ENCODE peak calls at places on chromosomes 4 and X, in nine cellular contexts. E is activated naive CD8-positive, alpha-beta T cell treated with anti-CD3 and anti-CD28 coated beads, Interleukin-2, amount 50 U/mL, for 24 hours; W is WTC11; N is right cardiac atrium; D is A549; X is activated CD8-positive, alpha-beta T cell treated with anti-CD3 and anti-CD28 coated beads, Interleukin-2, amount 10 ng/mL, durations not matched to agents 7 days and 5 days; J is CD8-positive, alpha-beta T cell; G is left cardiac atrium; Y is B cell. U is an unnamed sample.

GRCh38 chr4:184282895-184283654 is 65.4 kb upstream of the ENPP6 start:
- ATAC-seq in E (peak), W (no peak), N (no peak), D (no peak), X (no peak), J (no peak), G (no peak), Y (peak), U (peak)

GRCh38 chr4:76765473-76766183 is 132.3 kb downstream of the SOWAHB start:
- ATAC-seq in E (no peak), W (no peak), N (no peak), D (no peak), X (no peak), J (no peak), G (no peak), Y (no peak), U (peak)

GRCh38 chr4:128380306-128380705 is 92.7 kb upstream of the PGRMC2 start:
- ATAC-seq in E (no peak), W (no peak), N (no peak), D (peak), X (no peak), J (no peak), G (no peak), Y (no peak), U (no peak)

GRCh38 chr4:2660596-2661211 is 95.4 kb downstream of the TNIP2 start:
- ATAC-seq in E (no peak), W (no peak), N (peak), D (no peak), X (no peak), J (no peak), G (peak), Y (no peak), U (no peak)

GRCh38 chr4:150098214-150098613 is 20.0 kb downstream of the DCLK2 start:
- ATAC-seq in E (no peak), W (no peak), N (no peak), D (peak), X (no peak), J (no peak), G (no peak), Y (no peak), U (no peak)

GRCh38 chr4:15659768-15660394 is 4.7 kb upstream of the FBXL5 start:
- ATAC-seq in E (peak), W (no peak), N (peak), D (no peak), X (no peak), J (no peak), G (no peak), Y (no peak), U (peak)

GRCh38 chrX:74421181-74422028 is at the start of gene SLC16A2:
- ATAC-seq in E (peak), W (peak), N (peak), D (peak), X (peak), J (peak), G (peak), Y (peak), U (peak)

GRCh38 chrX:70455366-70456202 is 10.9 kb downstream of the DLG3 start:
- ATAC-seq in E (peak), W (peak), N (peak), D (no peak), X (no peak), J (no peak), G (no peak), Y (no peak), U (peak)

GRCh38 chrX:107755721-107756120 is 19.9 kb downstream of the TSC22D3 start:
- ATAC-seq in E (no peak), W (no peak), N (peak), D (no peak), X (no peak), J (no peak), G (peak), Y (no peak), U (no peak)

GRCh38 chr4:56475917-56476316 is 8.5 kb downstream of the SRP72 start:
- ATAC-seq in E (no peak), W (no peak), N (no peak), D (no peak), X (no peak), J (no peak), G (no peak), Y (no peak), U (no peak)

GRCh38 chrX:149829751-149830191 is 48.0 kb downstream of the MAGEA9 start:
- ATAC-seq in E (peak), W (peak), N (peak), D (no peak), X (peak), J (peak), G (no peak), Y (no peak), U (peak)

GRCh38 chrX:1433646-1434357 is 18.9 kb downstream of the ASMTL start:
- ATAC-seq in E (no peak), W (no peak), N (no peak), D (peak), X (no peak), J (no peak), G (no peak), Y (no peak), U (no peak)

GRCh38 chrX:146448791-146449190 is 360.8 kb upstream of the CXorf51B start:
- ATAC-seq in E (no peak), W (no peak), N (no peak), D (no peak), X (no peak), J (no peak), G (no peak), Y (no peak), U (no peak)

GRCh38 chrX:24167719-24168472 is 18.4 kb downstream of the ZFX start:
- ATAC-seq in E (no peak), W (no peak), N (no peak), D (no peak), X (no peak), J (no peak), G (no peak), Y (no peak), U (no peak)

GRCh38 chrX:154135458-154136229 is 8.4 kb upstream of the OPN1LW start:
- ATAC-seq in E (peak), W (no peak), N (no peak), D (no peak), X (no peak), J (peak), G (no peak), Y (no peak), U (peak)

U was measured in activated T-helper 17 cell treated with anti-CD3 and anti-CD28 coated beads, Interleukin-2, amount 50 U/mL, for 72 hours.